ENCODE peak calls at places on chromosomes 1 and 21, in ten cellular contexts. One of them, this sample, is unnamed.

GRCh38 chr1:246588322-246588721 is 22.1 kb downstream of the CNST start:
- DNase-seq in transverse colon: no peak
- DNase-seq in K562: no peak
- DNase-seq in suprapubic skin: no peak
- DNase-seq in Panc1: no peak
- DNase-seq in endothelial cell of umbilical vein: peak; percentile 77
- DNase-seq in prostate gland: no peak
- DNase-seq in sigmoid colon: no peak
- DNase-seq in HL-60: no peak
- DNase-seq in vagina: no peak
- DNase-seq in this sample: no peak

GRCh38 chr21:31566611-31567010 is 92.9 kb upstream of the SOD1 start:
- DNase-seq in transverse colon: no peak
- DNase-seq in K562: no peak
- DNase-seq in suprapubic skin: no peak
- DNase-seq in Panc1: no peak
- DNase-seq in endothelial cell of umbilical vein: no peak
- DNase-seq in prostate gland: no peak
- DNase-seq in sigmoid colon: no peak
- DNase-seq in HL-60: no peak
- DNase-seq in vagina: no peak
- DNase-seq in this sample: no peak

GRCh38 chr1:68495968-68496679 is 758 bp downstream of the DEPDC1 start:
- DNase-seq in transverse colon: no peak
- DNase-seq in K562: peak; percentile 8
- DNase-seq in suprapubic skin: no peak
- DNase-seq in Panc1: peak; percentile 10
- DNase-seq in endothelial cell of umbilical vein: peak; percentile 37
- DNase-seq in prostate gland: no peak
- DNase-seq in sigmoid colon: no peak
- DNase-seq in HL-60: no peak
- DNase-seq in vagina: no peak
- DNase-seq in this sample: no peak

GRCh38 chr1:44366576-44366975 is 11.5 kb upstream of the ERI3 start:
- DNase-seq in transverse colon: no peak
- DNase-seq in K562: no peak
- DNase-seq in suprapubic skin: no peak
- DNase-seq in Panc1: no peak
- DNase-seq in endothelial cell of umbilical vein: no peak
- DNase-seq in prostate gland: no peak
- DNase-seq in sigmoid colon: no peak
- DNase-seq in HL-60: no peak
- DNase-seq in vagina: no peak
- DNase-seq in this sample: no peak

GRCh38 chr1:32427264-32427963 is 33.2 kb upstream of the BSDC1 start:
- DNase-seq in transverse colon: no peak
- DNase-seq in K562: no peak
- DNase-seq in suprapubic skin: no peak
- DNase-seq in Panc1: no peak
- DNase-seq in endothelial cell of umbilical vein: no peak
- DNase-seq in prostate gland: peak; percentile 34
- DNase-seq in sigmoid colon: no peak
- DNase-seq in HL-60: no peak
- DNase-seq in vagina: no peak
- DNase-seq in this sample: no peak

GRCh38 chr1:167715653-167716302 is 6.0 kb upstream of the MPZL1 start:
- DNase-seq in transverse colon: no peak
- DNase-seq in K562: no peak
- DNase-seq in suprapubic skin: no peak
- DNase-seq in Panc1: no peak
- DNase-seq in endothelial cell of umbilical vein: peak; percentile 49
- DNase-seq in prostate gland: no peak
- DNase-seq in sigmoid colon: no peak
- DNase-seq in HL-60: no peak
- DNase-seq in vagina: no peak
- DNase-seq in this sample: no peak

GRCh38 chr1:230219174-230220067 is 152.4 kb downstream of the GALNT2 start:
- DNase-seq in transverse colon: no peak
- DNase-seq in K562: no peak
- DNase-seq in suprapubic skin: no peak
- DNase-seq in Panc1: no peak
- DNase-seq in endothelial cell of umbilical vein: no peak
- DNase-seq in prostate gland: no peak
- DNase-seq in sigmoid colon: no peak
- DNase-seq in HL-60: no peak
- DNase-seq in vagina: no peak
- DNase-seq in this sample: no peak

GRCh38 chr1:90706437-90707362 is 10.4 kb downstream of the BARHL2 start:
- DNase-seq in transverse colon: no peak
- DNase-seq in K562: no peak
- DNase-seq in suprapubic skin: peak; percentile 78
- DNase-seq in Panc1: no peak
- DNase-seq in endothelial cell of umbilical vein: no peak
- DNase-seq in prostate gland: no peak
- DNase-seq in sigmoid colon: no peak
- DNase-seq in HL-60: no peak
- DNase-seq in vagina: no peak
- DNase-seq in this sample: no peak

GRCh38 chr1:175250027-175250426 is 57.5 kb upstream of the KIAA0040 start:
- DNase-seq in transverse colon: peak; percentile 12
- DNase-seq in K562: no peak
- DNase-seq in suprapubic skin: no peak
- DNase-seq in Panc1: no peak
- DNase-seq in endothelial cell of umbilical vein: no peak
- DNase-seq in prostate gland: no peak
- DNase-seq in sigmoid colon: peak; percentile 81
- DNase-seq in HL-60: no peak
- DNase-seq in vagina: no peak
- DNase-seq in this sample: no peak

GRCh38 chr1:19635646-19636045 is 8.5 kb upstream of the NBL1 start:
- DNase-seq in transverse colon: no peak
- DNase-seq in K562: no peak
- DNase-seq in suprapubic skin: no peak
- DNase-seq in Panc1: no peak
- DNase-seq in endothelial cell of umbilical vein: no peak
- DNase-seq in prostate gland: no peak
- DNase-seq in sigmoid colon: peak; percentile 62
- DNase-seq in HL-60: no peak
- DNase-seq in vagina: no peak
- DNase-seq in this sample: no peak

GRCh38 chr1:107786214-107786842 is 178.7 kb downstream of the VAV3 start:
- DNase-seq in transverse colon: no peak
- DNase-seq in K562: no peak
- DNase-seq in suprapubic skin: no peak
- DNase-seq in Panc1: no peak
- DNase-seq in endothelial cell of umbilical vein: no peak
- DNase-seq in prostate gland: no peak
- DNase-seq in sigmoid colon: no peak
- DNase-seq in HL-60: no peak
- DNase-seq in vagina: no peak
- DNase-seq in this sample: no peak

GRCh38 chr1:223020770-223021169 is 122.3 kb downstream of the TLR5 start:
- DNase-seq in transverse colon: no peak
- DNase-seq in K562: no peak
- DNase-seq in suprapubic skin: no peak
- DNase-seq in Panc1: no peak
- DNase-seq in endothelial cell of umbilical vein: no peak
- DNase-seq in prostate gland: no peak
- DNase-seq in sigmoid colon: no peak
- DNase-seq in HL-60: no peak
- DNase-seq in vagina: no peak
- DNase-seq in this sample: no peak

GRCh38 chr1:223018534-223018933 is 124.5 kb downstream of the TLR5 start:
- DNase-seq in transverse colon: no peak
- DNase-seq in K562: no peak
- DNase-seq in suprapubic skin: no peak
- DNase-seq in Panc1: no peak
- DNase-seq in endothelial cell of umbilical vein: no peak
- DNase-seq in prostate gland: no peak
- DNase-seq in sigmoid colon: no peak
- DNase-seq in HL-60: no peak
- DNase-seq in vagina: no peak
- DNase-seq in this sample: no peak

GRCh38 chr1:223022641-223023473 is 120.2 kb downstream of the TLR5 start:
- DNase-seq in transverse colon: no peak
- DNase-seq in K562: no peak
- DNase-seq in suprapubic skin: no peak
- DNase-seq in Panc1: no peak
- DNase-seq in endothelial cell of umbilical vein: no peak
- DNase-seq in prostate gland: no peak
- DNase-seq in sigmoid colon: no peak
- DNase-seq in HL-60: no peak
- DNase-seq in vagina: no peak
- DNase-seq in this sample: peak; percentile 73

GRCh38 chr1:223019236-223019635 is 123.8 kb downstream of the TLR5 start:
- DNase-seq in transverse colon: no peak
- DNase-seq in K562: no peak
- DNase-seq in suprapubic skin: no peak
- DNase-seq in Panc1: no peak
- DNase-seq in endothelial cell of umbilical vein: no peak
- DNase-seq in prostate gland: no peak
- DNase-seq in sigmoid colon: no peak
- DNase-seq in HL-60: no peak
- DNase-seq in vagina: no peak
- DNase-seq in this sample: no peak

DNA sequence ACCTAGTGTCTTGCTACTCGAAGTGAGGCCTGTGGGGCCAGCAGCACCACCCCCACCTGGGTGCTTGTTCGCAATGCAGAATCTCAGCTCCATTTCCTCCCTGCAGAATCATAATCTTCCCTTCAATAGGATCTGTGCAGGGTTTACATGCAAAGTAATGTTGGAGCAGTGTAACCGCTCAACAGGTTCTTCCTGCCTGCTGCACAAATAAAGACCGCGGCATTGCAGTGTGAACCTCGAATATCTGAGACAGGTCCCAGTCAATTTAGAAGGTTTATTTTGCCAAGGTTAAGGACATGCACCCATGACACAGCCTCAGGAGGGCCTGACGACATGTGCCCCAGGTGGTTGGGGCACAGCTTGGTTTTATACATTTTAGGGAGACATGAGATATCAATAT is 119.2 kb downstream of the TLR5 start:
- DNase-seq in transverse colon: no peak
- DNase-seq in K562: no peak
- DNase-seq in suprapubic skin: no peak
- DNase-seq in Panc1: no peak
- DNase-seq in endothelial cell of umbilical vein: no peak
- DNase-seq in prostate gland: no peak
- DNase-seq in sigmoid colon: no peak
- DNase-seq in HL-60: no peak
- DNase-seq in vagina: no peak
- DNase-seq in this sample: no peak
- TF ChIP-seq POLR2AphosphoS5 in transverse colon: no peak
- TF ChIP-seq POLR2AphosphoS5 in K562: no peak
- TF ChIP-seq POLR2AphosphoS5 in suprapubic skin: no peak
- TF ChIP-seq POLR2AphosphoS5 in Panc1: no peak
- TF ChIP-seq POLR2AphosphoS5 in endothelial cell of umbilical vein: no peak
- TF ChIP-seq POLR2AphosphoS5 in prostate gland: no peak
- TF ChIP-seq POLR2AphosphoS5 in sigmoid colon: no peak
- TF ChIP-seq POLR2AphosphoS5 in HL-60: no peak
- TF ChIP-seq POLR2AphosphoS5 in vagina: no peak
- TF ChIP-seq POLR2AphosphoS5 in this sample: no peak

DNA sequence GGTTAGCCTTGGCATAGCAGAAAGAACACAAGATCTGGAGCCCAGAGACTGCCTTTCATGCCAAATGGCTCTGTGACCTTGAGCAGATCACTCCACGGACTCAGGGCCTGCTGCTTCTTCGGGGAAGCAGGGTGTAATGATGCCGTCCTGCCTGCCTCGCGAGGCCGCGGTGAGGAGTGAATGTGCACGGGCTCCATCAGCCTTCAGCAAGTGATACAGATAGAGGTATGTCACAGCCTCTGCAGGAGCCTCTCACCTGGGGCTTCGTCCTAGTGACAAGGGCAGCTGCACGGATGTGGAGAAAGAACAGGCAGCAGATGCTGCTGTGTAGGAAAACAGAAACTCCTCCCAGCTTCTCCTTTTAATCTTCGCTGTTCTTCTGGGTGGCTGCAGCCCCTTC is 127.5 kb downstream of the KCNN3 start:
- DNase-seq in transverse colon: no peak
- DNase-seq in K562: no peak
- DNase-seq in suprapubic skin: no peak
- DNase-seq in Panc1: no peak
- DNase-seq in endothelial cell of umbilical vein: no peak
- DNase-seq in prostate gland: no peak
- DNase-seq in sigmoid colon: no peak
- DNase-seq in HL-60: no peak
- DNase-seq in vagina: no peak
- DNase-seq in this sample: no peak
- TF ChIP-seq POLR2AphosphoS5 in transverse colon: no peak
- TF ChIP-seq POLR2AphosphoS5 in K562: no peak
- TF ChIP-seq POLR2AphosphoS5 in suprapubic skin: no peak
- TF ChIP-seq POLR2AphosphoS5 in Panc1: no peak
- TF ChIP-seq POLR2AphosphoS5 in endothelial cell of umbilical vein: no peak
- TF ChIP-seq POLR2AphosphoS5 in prostate gland: no peak
- TF ChIP-seq POLR2AphosphoS5 in sigmoid colon: no peak
- TF ChIP-seq POLR2AphosphoS5 in HL-60: no peak
- TF ChIP-seq POLR2AphosphoS5 in vagina: no peak
- TF ChIP-seq POLR2AphosphoS5 in this sample: no peak

GRCh38 chr1:177947623-177948022 is 22.2 kb downstream of the SEC16B start:
- DNase-seq in transverse colon: no peak
- DNase-seq in K562: no peak
- DNase-seq in suprapubic skin: no peak
- DNase-seq in Panc1: no peak
- DNase-seq in endothelial cell of umbilical vein: no peak
- DNase-seq in prostate gland: no peak
- DNase-seq in sigmoid colon: no peak
- DNase-seq in HL-60: no peak
- DNase-seq in vagina: no peak
- DNase-seq in this sample: no peak
- TF ChIP-seq POLR2AphosphoS5 in transverse colon: no peak
- TF ChIP-seq POLR2AphosphoS5 in K562: no peak
- TF ChIP-seq POLR2AphosphoS5 in suprapubic skin: no peak
- TF ChIP-seq POLR2AphosphoS5 in Panc1: no peak
- TF ChIP-seq POLR2AphosphoS5 in endothelial cell of umbilical vein: no peak
- TF ChIP-seq POLR2AphosphoS5 in prostate gland: no peak
- TF ChIP-seq POLR2AphosphoS5 in sigmoid colon: no peak
- TF ChIP-seq POLR2AphosphoS5 in HL-60: no peak
- TF ChIP-seq POLR2AphosphoS5 in vagina: no peak
- TF ChIP-seq POLR2AphosphoS5 in this sample: no peak

DNA sequence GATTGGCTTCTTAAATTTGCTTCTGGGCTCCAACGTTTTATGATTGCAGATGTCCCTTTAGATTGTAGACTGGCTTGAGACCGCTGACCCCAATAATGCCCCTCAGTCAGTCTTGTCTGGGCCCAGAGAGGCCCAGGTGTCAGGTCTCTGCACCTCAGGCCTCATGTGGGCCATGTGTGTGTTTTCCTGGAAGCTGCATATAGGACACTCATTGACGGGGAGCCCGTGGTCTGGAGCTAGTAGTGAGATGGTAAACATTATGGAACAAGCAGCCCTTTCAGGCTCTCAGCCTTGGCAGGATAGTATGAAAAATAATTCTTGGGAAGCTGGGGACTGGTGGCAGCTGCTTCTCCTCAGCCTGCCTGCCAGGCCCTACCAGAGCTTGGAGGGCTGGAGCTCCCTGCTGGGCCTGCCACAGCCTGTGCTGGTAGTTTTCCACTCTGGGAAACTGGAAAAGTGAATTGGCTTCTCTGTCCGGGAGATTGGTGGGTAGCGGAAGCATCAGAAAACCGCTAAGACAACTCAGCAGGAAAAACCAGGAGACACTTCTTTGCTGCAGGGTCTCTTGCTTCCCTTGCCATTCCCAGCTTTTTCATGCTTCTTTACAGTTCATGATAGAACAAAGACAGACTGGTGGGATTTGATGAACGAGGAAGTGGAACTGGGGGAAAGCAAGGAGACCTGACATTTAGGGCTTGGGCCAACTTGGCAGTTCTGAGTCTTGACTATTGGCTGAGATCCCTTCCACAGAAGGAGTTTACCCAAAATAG is 57.8 kb upstream of the HSD17B7 start:
- DNase-seq in transverse colon: peak; percentile 13
- DNase-seq in K562: no peak
- DNase-seq in suprapubic skin: no peak
- DNase-seq in Panc1: no peak
- DNase-seq in endothelial cell of umbilical vein: no peak
- DNase-seq in prostate gland: peak; percentile 87
- DNase-seq in sigmoid colon: peak; percentile 86
- DNase-seq in HL-60: no peak
- DNase-seq in vagina: no peak
- DNase-seq in this sample: no peak
- TF ChIP-seq POLR2AphosphoS5 in transverse colon: no peak
- TF ChIP-seq POLR2AphosphoS5 in K562: no peak
- TF ChIP-seq POLR2AphosphoS5 in suprapubic skin: no peak
- TF ChIP-seq POLR2AphosphoS5 in Panc1: no peak
- TF ChIP-seq POLR2AphosphoS5 in endothelial cell of umbilical vein: no peak
- TF ChIP-seq POLR2AphosphoS5 in prostate gland: peak; percentile 93
- TF ChIP-seq POLR2AphosphoS5 in sigmoid colon: peak; percentile 65
- TF ChIP-seq POLR2AphosphoS5 in HL-60: no peak
- TF ChIP-seq POLR2AphosphoS5 in vagina: peak; percentile 49
- TF ChIP-seq POLR2AphosphoS5 in this sample: no peak

This sample was measured in SK-N-MC.